ENCODE peak calls at places on chromosomes 5 and 9, in five cellular contexts. One of them, this sample, is unnamed.

GRCh38 chr9:108290839-108291585 is 564.8 kb downstream of the ACTL7B start:
- DNase-seq in HFF-Myc: peak; percentile 94
- DNase-seq in T-cell: no peak
- DNase-seq in endothelial cell: no peak
- DNase-seq in NCI-H774: no peak
- DNase-seq in this sample: no peak

GRCh38 chr5:151694035-151694485 is 7.3 kb upstream of the SPARC start:
- DNase-seq in HFF-Myc: no peak
- DNase-seq in T-cell: no peak
- DNase-seq in endothelial cell: no peak
- DNase-seq in NCI-H774: no peak
- DNase-seq in this sample: no peak

GRCh38 chr9:133978226-133979123 is 13.6 kb downstream of the VAV2 start:
- DNase-seq in HFF-Myc: no peak
- DNase-seq in T-cell: no peak
- DNase-seq in endothelial cell: no peak
- DNase-seq in NCI-H774: no peak
- DNase-seq in this sample: no peak

GRCh38 chr5:174505621-174506020 is 218.8 kb upstream of the MSX2 start:
- DNase-seq in HFF-Myc: peak; percentile 56
- DNase-seq in T-cell: no peak
- DNase-seq in endothelial cell: no peak
- DNase-seq in NCI-H774: no peak
- DNase-seq in this sample: no peak

GRCh38 chr5:42837601-42838000 is 25.9 kb upstream of the SELENOP start:
- DNase-seq in HFF-Myc: no peak
- DNase-seq in T-cell: no peak
- DNase-seq in endothelial cell: no peak
- DNase-seq in NCI-H774: no peak
- DNase-seq in this sample: no peak

GRCh38 chr5:140554454-140554853 is 2.8 kb downstream of the SRA1 start:
- DNase-seq in HFF-Myc: no peak
- DNase-seq in T-cell: no peak
- DNase-seq in endothelial cell: no peak
- DNase-seq in NCI-H774: no peak
- DNase-seq in this sample: no peak

GRCh38 chr5:143938230-143938629 is 126.3 kb downstream of the HMHB1 start:
- DNase-seq in HFF-Myc: no peak
- DNase-seq in T-cell: no peak
- DNase-seq in endothelial cell: no peak
- DNase-seq in NCI-H774: no peak
- DNase-seq in this sample: no peak

GRCh38 chr9:69254223-69254622 is 70.8 kb upstream of the ENTREP1 start:
- DNase-seq in HFF-Myc: no peak
- DNase-seq in T-cell: no peak
- DNase-seq in endothelial cell: no peak
- DNase-seq in NCI-H774: no peak
- DNase-seq in this sample: peak; percentile 37

GRCh38 chr5:68681929-68682328 is 411.9 kb upstream of the SLC30A5 start:
- DNase-seq in HFF-Myc: no peak
- DNase-seq in T-cell: no peak
- DNase-seq in endothelial cell: no peak
- DNase-seq in NCI-H774: no peak
- DNase-seq in this sample: no peak

GRCh38 chr9:80964951-80965350 is 724.4 kb downstream of the TLE1 start:
- DNase-seq in HFF-Myc: no peak
- DNase-seq in T-cell: no peak
- DNase-seq in endothelial cell: no peak
- DNase-seq in NCI-H774: no peak
- DNase-seq in this sample: no peak

GRCh38 chr9:135463140-135463539 is 16.4 kb upstream of the PPP1R26 start:
- DNase-seq in HFF-Myc: peak; percentile 11
- DNase-seq in T-cell: no peak
- DNase-seq in endothelial cell: no peak
- DNase-seq in NCI-H774: no peak
- DNase-seq in this sample: no peak

GRCh38 chr5:69217154-69217731 is 17.4 kb upstream of the CDK7 start:
- DNase-seq in HFF-Myc: no peak
- DNase-seq in T-cell: peak; percentile 93
- DNase-seq in endothelial cell: peak; percentile 95
- DNase-seq in NCI-H774: no peak
- DNase-seq in this sample: no peak

GRCh38 chr9:19232830-19233194 is 2.3 kb downstream of the DENND4C start:
- DNase-seq in HFF-Myc: no peak
- DNase-seq in T-cell: no peak
- DNase-seq in endothelial cell: no peak
- DNase-seq in NCI-H774: no peak
- DNase-seq in this sample: peak; percentile 27

GRCh38 chr5:139458580-139459407 is 3.7 kb downstream of the ECSCR start:
- DNase-seq in HFF-Myc: no peak
- DNase-seq in T-cell: peak; percentile 81
- DNase-seq in endothelial cell: no peak
- DNase-seq in NCI-H774: no peak
- DNase-seq in this sample: no peak

GRCh38 chr9:75088646-75089368 is 493 bp downstream of the OSTF1 start:
- DNase-seq in HFF-Myc: no peak
- DNase-seq in T-cell: peak; percentile 9
- DNase-seq in endothelial cell: no peak
- DNase-seq in NCI-H774: peak; percentile 61
- DNase-seq in this sample: peak; percentile 53

GRCh38 chr9:132575005-132575609 is 7.3 kb upstream of the BARHL1 start:
- DNase-seq in HFF-Myc: peak; percentile 43
- DNase-seq in T-cell: peak; percentile 24
- DNase-seq in endothelial cell: peak; percentile 88
- DNase-seq in NCI-H774: peak; percentile 84
- DNase-seq in this sample: peak; percentile 90

GRCh38 chr5:58284886-58285285 is 175.0 kb downstream of the PLK2 start:
- DNase-seq in HFF-Myc: no peak
- DNase-seq in T-cell: no peak
- DNase-seq in endothelial cell: no peak
- DNase-seq in NCI-H774: no peak
- DNase-seq in this sample: no peak

GRCh38 chr9:127173063-127173462 is 50.6 kb upstream of the ANGPTL2 start:
- DNase-seq in HFF-Myc: no peak
- DNase-seq in T-cell: no peak
- DNase-seq in endothelial cell: no peak
- DNase-seq in NCI-H774: no peak
- DNase-seq in this sample: no peak

GRCh38 chr5:176660860-176661641 is 13.8 kb downstream of the TSPAN17 start:
- DNase-seq in HFF-Myc: no peak
- DNase-seq in T-cell: peak; percentile 77
- DNase-seq in endothelial cell: peak; percentile 89
- DNase-seq in NCI-H774: peak; percentile 68
- DNase-seq in this sample: peak; percentile 88

GRCh38 chr5:107402881-107403280 is 267.9 kb downstream of the EFNA5 start:
- DNase-seq in HFF-Myc: no peak
- DNase-seq in T-cell: no peak
- DNase-seq in endothelial cell: no peak
- DNase-seq in NCI-H774: no peak
- DNase-seq in this sample: peak; percentile 71

GRCh38 chr9:3571500-3571899 is 45.7 kb upstream of the RFX3 start:
- DNase-seq in HFF-Myc: no peak
- DNase-seq in T-cell: no peak
- DNase-seq in endothelial cell: no peak
- DNase-seq in NCI-H774: no peak
- DNase-seq in this sample: no peak

GRCh38 chr9:4306066-4306787 is 6.4 kb upstream of the GLIS3 start:
- DNase-seq in HFF-Myc: no peak
- DNase-seq in T-cell: no peak
- DNase-seq in endothelial cell: no peak
- DNase-seq in NCI-H774: no peak
- DNase-seq in this sample: no peak

GRCh38 chr5:26647781-26648180 is 390.6 kb downstream of the CDH9 start:
- DNase-seq in HFF-Myc: no peak
- DNase-seq in T-cell: no peak
- DNase-seq in endothelial cell: no peak
- DNase-seq in NCI-H774: no peak
- DNase-seq in this sample: peak; percentile 84

GRCh38 chr5:135543151-135543818 is 7.5 kb upstream of the NEUROG1 start:
- DNase-seq in HFF-Myc: no peak
- DNase-seq in T-cell: no peak
- DNase-seq in endothelial cell: no peak
- DNase-seq in NCI-H774: no peak
- DNase-seq in this sample: no peak

GRCh38 chr5:17222679-17223078 is 5.2 kb downstream of the BASP1 start:
- DNase-seq in HFF-Myc: no peak
- DNase-seq in T-cell: no peak
- DNase-seq in endothelial cell: no peak
- DNase-seq in NCI-H774: no peak
- DNase-seq in this sample: peak; percentile 69

GRCh38 chr5:120684749-120685415 is 220.8 kb downstream of the PRR16 start:
- DNase-seq in HFF-Myc: peak; percentile 10
- DNase-seq in T-cell: no peak
- DNase-seq in endothelial cell: no peak
- DNase-seq in NCI-H774: no peak
- DNase-seq in this sample: no peak

GRCh38 chr5:9233712-9234111 is 312.2 kb downstream of the SEMA5A start:
- DNase-seq in HFF-Myc: no peak
- DNase-seq in T-cell: no peak
- DNase-seq in endothelial cell: no peak
- DNase-seq in NCI-H774: no peak
- DNase-seq in this sample: no peak

GRCh38 chr9:130483281-130483949 is 38.7 kb downstream of the ASS1 start:
- DNase-seq in HFF-Myc: no peak
- DNase-seq in T-cell: no peak
- DNase-seq in endothelial cell: no peak
- DNase-seq in NCI-H774: no peak
- DNase-seq in this sample: no peak

GRCh38 chr5:132260714-132261615 is 3.5 kb downstream of the PDLIM4 start:
- DNase-seq in HFF-Myc: peak; percentile 88
- DNase-seq in T-cell: no peak
- DNase-seq in endothelial cell: peak; percentile 1
- DNase-seq in NCI-H774: no peak
- DNase-seq in this sample: no peak

GRCh38 chr5:150294551-150295071 is 5.0 kb upstream of the CAMK2A start:
- DNase-seq in HFF-Myc: no peak
- DNase-seq in T-cell: no peak
- DNase-seq in endothelial cell: no peak
- DNase-seq in NCI-H774: no peak
- DNase-seq in this sample: no peak

This sample was measured in G401.